ENCODE peak calls at places on chromosomes 12 and 14, in six cellular contexts. One of them, this sample, is unnamed.
A peak's percentile ranks its signal among the peaks of the same experiment; 100 is the strongest.

GRCh38 chr14:63644741-63645140 is 3.1 kb upstream of the WDR89 start:
- DNase-seq in IMR-90: no peak
- DNase-seq in PC-3: peak; percentile 15
- DNase-seq in astrocyte: no peak
- DNase-seq in Karpas-422: no peak
- DNase-seq in HCT116: no peak
- DNase-seq in this sample: no peak

GRCh38 chr14:69315302-69315701 is 55.3 kb downstream of the GALNT16 start:
- DNase-seq in IMR-90: no peak
- DNase-seq in PC-3: peak; percentile 81
- DNase-seq in astrocyte: no peak
- DNase-seq in Karpas-422: no peak
- DNase-seq in HCT116: no peak
- DNase-seq in this sample: no peak

GRCh38 chr12:57481671-57482070 is 2.0 kb upstream of the ARHGAP9 start:
- DNase-seq in IMR-90: no peak
- DNase-seq in PC-3: no peak
- DNase-seq in astrocyte: no peak
- DNase-seq in Karpas-422: no peak
- DNase-seq in HCT116: no peak
- DNase-seq in this sample: no peak

GRCh38 chr12:25719505-25719904 is 166.4 kb upstream of the LMNTD1 start:
- DNase-seq in IMR-90: peak; percentile 75
- DNase-seq in PC-3: no peak
- DNase-seq in astrocyte: peak; percentile 13
- DNase-seq in Karpas-422: no peak
- DNase-seq in HCT116: no peak
- DNase-seq in this sample: peak; percentile 35

GRCh38 chr12:738712-739111 is 13.7 kb upstream of the WNK1 start:
- DNase-seq in IMR-90: no peak
- DNase-seq in PC-3: no peak
- DNase-seq in astrocyte: no peak
- DNase-seq in Karpas-422: no peak
- DNase-seq in HCT116: no peak
- DNase-seq in this sample: no peak

GRCh38 chr12:29155079-29155478 is 6.0 kb downstream of the FAR2 start:
- DNase-seq in IMR-90: no peak
- DNase-seq in PC-3: no peak
- DNase-seq in astrocyte: no peak
- DNase-seq in Karpas-422: no peak
- DNase-seq in HCT116: no peak
- DNase-seq in this sample: no peak

GRCh38 chr12:118780939-118781338 is 200.4 kb upstream of the SRRM4 start:
- DNase-seq in IMR-90: no peak
- DNase-seq in PC-3: no peak
- DNase-seq in astrocyte: no peak
- DNase-seq in Karpas-422: no peak
- DNase-seq in HCT116: no peak
- DNase-seq in this sample: no peak

GRCh38 chr14:65850429-65851145 is 438.1 kb downstream of the FUT8 start:
- DNase-seq in IMR-90: no peak
- DNase-seq in PC-3: peak; percentile 9
- DNase-seq in astrocyte: no peak
- DNase-seq in Karpas-422: no peak
- DNase-seq in HCT116: no peak
- DNase-seq in this sample: no peak

GRCh38 chr12:49763006-49763591 is 21.7 kb downstream of the TMBIM6 start:
- DNase-seq in IMR-90: peak; percentile 39
- DNase-seq in PC-3: peak; percentile 45
- DNase-seq in astrocyte: no peak
- DNase-seq in Karpas-422: peak; percentile 87
- DNase-seq in HCT116: no peak
- DNase-seq in this sample: peak; percentile 26

GRCh38 chr12:93549174-93549573 is 23.3 kb upstream of the SOCS2 start:
- DNase-seq in IMR-90: no peak
- DNase-seq in PC-3: no peak
- DNase-seq in astrocyte: no peak
- DNase-seq in Karpas-422: no peak
- DNase-seq in HCT116: no peak
- DNase-seq in this sample: no peak

GRCh38 chr12:20527396-20528154 is 159.2 kb downstream of the PDE3A start:
- DNase-seq in IMR-90: peak; percentile 90
- DNase-seq in PC-3: no peak
- DNase-seq in astrocyte: peak; percentile 80
- DNase-seq in Karpas-422: no peak
- DNase-seq in HCT116: no peak
- DNase-seq in this sample: peak; percentile 85

GRCh38 chr14:50340945-50341344 is 28.8 kb downstream of the DMAC2L start:
- DNase-seq in IMR-90: no peak
- DNase-seq in PC-3: no peak
- DNase-seq in astrocyte: no peak
- DNase-seq in Karpas-422: peak; percentile 65
- DNase-seq in HCT116: no peak
- DNase-seq in this sample: no peak

GRCh38 chr14:103654619-103655018 is 25.6 kb downstream of the KLC1 start:
- DNase-seq in IMR-90: no peak
- DNase-seq in PC-3: no peak
- DNase-seq in astrocyte: no peak
- DNase-seq in Karpas-422: no peak
- DNase-seq in HCT116: no peak
- DNase-seq in this sample: no peak

GRCh38 chr12:100170313-100170858 is 27.7 kb upstream of the BLTP3B start:
- DNase-seq in IMR-90: no peak
- DNase-seq in PC-3: no peak
- DNase-seq in astrocyte: no peak
- DNase-seq in Karpas-422: no peak
- DNase-seq in HCT116: no peak
- DNase-seq in this sample: peak; percentile 6

GRCh38 chr12:120851444-120851843 is 52.7 kb downstream of the SPPL3 start:
- DNase-seq in IMR-90: no peak
- DNase-seq in PC-3: no peak
- DNase-seq in astrocyte: no peak
- DNase-seq in Karpas-422: peak; percentile 82
- DNase-seq in HCT116: no peak
- DNase-seq in this sample: no peak

GRCh38 chr12:101773560-101774206 is 34.4 kb upstream of the SYCP3 start:
- DNase-seq in IMR-90: peak; percentile 75
- DNase-seq in PC-3: peak; percentile 81
- DNase-seq in astrocyte: peak; percentile 29
- DNase-seq in Karpas-422: peak; percentile 85
- DNase-seq in HCT116: peak; percentile 44
- DNase-seq in this sample: peak; percentile 48

GRCh38 chr14:57182760-57183503 is 85.8 kb downstream of the EXOC5 start:
- DNase-seq in IMR-90: peak; percentile 2
- DNase-seq in PC-3: peak; percentile 67
- DNase-seq in astrocyte: no peak
- DNase-seq in Karpas-422: peak; percentile 77
- DNase-seq in HCT116: peak; percentile 16
- DNase-seq in this sample: no peak

GRCh38 chr14:28695109-28695508 is 71.5 kb upstream of the FOXG1 start:
- DNase-seq in IMR-90: no peak
- DNase-seq in PC-3: no peak
- DNase-seq in astrocyte: no peak
- DNase-seq in Karpas-422: no peak
- DNase-seq in HCT116: no peak
- DNase-seq in this sample: no peak

GRCh38 chr12:130649646-130650045 is 66.5 kb downstream of the RIMBP2 start:
- DNase-seq in IMR-90: no peak
- DNase-seq in PC-3: no peak
- DNase-seq in astrocyte: no peak
- DNase-seq in Karpas-422: no peak
- DNase-seq in HCT116: no peak
- DNase-seq in this sample: no peak

GRCh38 chr12:130650131-130650530 is 66.0 kb downstream of the RIMBP2 start:
- DNase-seq in IMR-90: no peak
- DNase-seq in PC-3: no peak
- DNase-seq in astrocyte: no peak
- DNase-seq in Karpas-422: no peak
- DNase-seq in HCT116: no peak
- DNase-seq in this sample: no peak

GRCh38 chr12:130647814-130648213 is 68.3 kb downstream of the RIMBP2 start:
- DNase-seq in IMR-90: no peak
- DNase-seq in PC-3: no peak
- DNase-seq in astrocyte: no peak
- DNase-seq in Karpas-422: no peak
- DNase-seq in HCT116: no peak
- DNase-seq in this sample: no peak

GRCh38 chr12:130651188-130651587 is 64.9 kb downstream of the RIMBP2 start:
- DNase-seq in IMR-90: no peak
- DNase-seq in PC-3: no peak
- DNase-seq in astrocyte: no peak
- DNase-seq in Karpas-422: no peak
- DNase-seq in HCT116: no peak
- DNase-seq in this sample: no peak

GRCh38 chr12:130649101-130649571 is 67.0 kb downstream of the RIMBP2 start:
- DNase-seq in IMR-90: no peak
- DNase-seq in PC-3: no peak
- DNase-seq in astrocyte: no peak
- DNase-seq in Karpas-422: no peak
- DNase-seq in HCT116: no peak
- DNase-seq in this sample: no peak
- H3K4me2 ChIP-seq in IMR-90: no peak overlapping the region
- H3K4me2 ChIP-seq in PC-3: no peak overlapping the region
- H3K4me2 ChIP-seq in astrocyte: no peak overlapping the region
- H3K4me2 ChIP-seq in Karpas-422: no peak overlapping the region
- H3K4me2 ChIP-seq in HCT116: no peak overlapping the region
- H3K4me2 ChIP-seq in this sample: no peak overlapping the region

DNA sequence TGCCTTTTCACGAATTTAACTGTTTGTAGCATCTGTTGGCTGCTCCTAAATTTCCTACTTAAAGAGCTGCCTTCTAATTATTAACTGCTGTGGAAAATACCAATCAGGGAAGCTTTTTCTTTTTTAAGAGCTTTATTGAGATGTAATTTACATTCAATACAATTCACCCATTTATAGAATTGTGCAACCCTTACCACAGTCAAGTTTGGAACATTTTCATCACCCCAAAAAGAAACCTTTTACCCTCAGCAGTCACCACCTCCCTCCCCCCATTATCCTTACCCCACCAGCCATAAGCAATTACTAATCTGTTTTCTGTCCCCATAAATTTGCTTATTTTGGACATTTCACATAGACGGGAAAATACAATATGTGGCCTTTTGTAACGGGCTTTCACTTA is 1.4 kb downstream of the PCNX4 start:
- DNase-seq in IMR-90: no peak
- DNase-seq in PC-3: peak; percentile 32
- DNase-seq in astrocyte: no peak
- DNase-seq in Karpas-422: peak; percentile 50
- DNase-seq in HCT116: no peak
- DNase-seq in this sample: peak; percentile 46
- H3K4me3 ChIP-seq in IMR-90: peak overlapping the region; percentile 68
- H3K4me3 ChIP-seq in PC-3: peak overlapping the region; percentile 76
- H3K4me3 ChIP-seq in astrocyte: peak overlapping the region; percentile 98
- H3K4me3 ChIP-seq in Karpas-422: peak overlapping the region; percentile 85
- H3K4me3 ChIP-seq in HCT116: peak overlapping the region; percentile 67
- H3K4me3 ChIP-seq in this sample: peak overlapping the region; percentile 54

GRCh38 chr12:54296393-54297121 is 4.3 kb downstream of the NFE2 start:
- DNase-seq in IMR-90: no peak
- DNase-seq in PC-3: no peak
- DNase-seq in astrocyte: no peak
- DNase-seq in Karpas-422: no peak
- DNase-seq in HCT116: no peak
- DNase-seq in this sample: no peak
- H3K4me2 ChIP-seq in IMR-90: no peak overlapping the region
- H3K4me2 ChIP-seq in PC-3: no peak overlapping the region
- H3K4me2 ChIP-seq in astrocyte: no peak overlapping the region
- H3K4me2 ChIP-seq in Karpas-422: no peak overlapping the region
- H3K4me2 ChIP-seq in HCT116: no peak overlapping the region
- H3K4me2 ChIP-seq in this sample: no peak overlapping the region

GRCh38 chr14:53153702-53154112 is 584 bp upstream of the DDHD1 start:
- DNase-seq in IMR-90: no peak
- DNase-seq in PC-3: no peak
- DNase-seq in astrocyte: no peak
- DNase-seq in Karpas-422: no peak
- DNase-seq in HCT116: no peak
- DNase-seq in this sample: no peak

GRCh38 chr14:53151523-53151866 is 1.6 kb downstream of the DDHD1 start:
- DNase-seq in IMR-90: no peak
- DNase-seq in PC-3: no peak
- DNase-seq in astrocyte: no peak
- DNase-seq in Karpas-422: peak; percentile 87
- DNase-seq in HCT116: no peak
- DNase-seq in this sample: no peak

GRCh38 chr14:53151867-53152626 is 1.1 kb downstream of the DDHD1 start:
- DNase-seq in IMR-90: peak; percentile 35
- DNase-seq in PC-3: peak; percentile 75
- DNase-seq in astrocyte: peak; percentile 24
- DNase-seq in Karpas-422: peak; percentile 91
- DNase-seq in HCT116: peak; percentile 34
- DNase-seq in this sample: peak; percentile 47

GRCh38 chr14:53152909-53153701 is at the start of gene DDHD1:
- DNase-seq in IMR-90: peak; percentile 65
- DNase-seq in PC-3: peak; percentile 67
- DNase-seq in astrocyte: peak; percentile 32
- DNase-seq in Karpas-422: peak; percentile 97
- DNase-seq in HCT116: peak; percentile 48
- DNase-seq in this sample: peak; percentile 68

GRCh38 chr14:53152627-53152908 is 555 bp downstream of the DDHD1 start:
- DNase-seq in IMR-90: no peak
- DNase-seq in PC-3: no peak
- DNase-seq in astrocyte: no peak
- DNase-seq in Karpas-422: no peak
- DNase-seq in HCT116: no peak
- DNase-seq in this sample: peak; percentile 17
- H3K4me3 ChIP-seq in IMR-90: peak overlapping the region; percentile 95
- H3K4me3 ChIP-seq in PC-3: peak overlapping the region; percentile 97
- H3K4me3 ChIP-seq in astrocyte: peak overlapping the region; percentile 80
- H3K4me3 ChIP-seq in Karpas-422: peak overlapping the region; percentile 86
- H3K4me3 ChIP-seq in HCT116: peak overlapping the region; percentile 86
- H3K4me3 ChIP-seq in this sample: peak overlapping the region; percentile 95

GRCh38 chr12:59234391-59234790 is 314.1 kb upstream of the LRIG3 start:
- DNase-seq in IMR-90: no peak
- DNase-seq in PC-3: no peak
- DNase-seq in astrocyte: no peak
- DNase-seq in Karpas-422: no peak
- DNase-seq in HCT116: no peak
- DNase-seq in this sample: no peak
- H3K4me2 ChIP-seq in IMR-90: no peak overlapping the region
- H3K4me2 ChIP-seq in PC-3: no peak overlapping the region
- H3K4me2 ChIP-seq in astrocyte: no peak overlapping the region
- H3K4me2 ChIP-seq in Karpas-422: no peak overlapping the region
- H3K4me2 ChIP-seq in HCT116: no peak overlapping the region
- H3K4me2 ChIP-seq in this sample: no peak overlapping the region

This sample was measured in fibroblast of lung.